ENCODE peak calls at places on chromosomes 11 and 22, in six cellular contexts. L is colonic mucosa; U is stimulated activated effector memory CD8-positive, alpha-beta T cell treated with anti-CD3 and anti-CD28 coated beads, Interleukin-12 subunit alpha, Interleukin-12 subunit beta, amount 100 ng/mL, for 72 hours; J is putamen; A is SK-N-SH; X is GM18507. H is an unnamed sample.

GRCh38 chr11:33060271-33060670 is 20.9 kb downstream of the TCP11L1 start:
- DNase-seq in L (no peak), J (no peak), X (no peak), U (no peak), A (no peak), H (no peak)

GRCh38 chr11:43992138-43992537 is 49.7 kb downstream of the C11orf96 start:
- DNase-seq in X (no peak), A (no peak), U (no peak), L (no peak), J (no peak), H (no peak)

GRCh38 chr11:133953999-133954398 is 2.8 kb downstream of the IGSF9B start:
- DNase-seq in A (no peak), J (no peak), X (no peak), U (no peak), L (no peak), H (no peak)

GRCh38 chr11:61739966-61740365 is 12.5 kb upstream of the MYRF start:
- DNase-seq in X (no peak), U (no peak), A (no peak), L (no peak), J (no peak), H (no peak)

GRCh38 chr11:32809313-32809712 is 14.9 kb upstream of the CCDC73 start:
- DNase-seq in L (peak; percentile 82), X (peak; percentile 35), A (peak; percentile 62), J (no peak), U (peak; percentile 25), H (peak; percentile 48)

GRCh38 chr11:34234086-34234740 is 123.6 kb downstream of the ABTB2 start:
- DNase-seq in J (no peak), U (peak; percentile 54), X (no peak), A (no peak), L (peak; percentile 86), H (no peak)

GRCh38 chr22:24023204-24023789 is 12.2 kb downstream of the CABIN1 start:
- DNase-seq in J (no peak), A (no peak), L (no peak), X (no peak), U (no peak), H (no peak)

GRCh38 chr22:49234459-49234858 is 593.2 kb downstream of the BRD1 start:
- DNase-seq in J (no peak), X (no peak), L (no peak), A (no peak), U (no peak), H (no peak)

GRCh38 chr11:108846009-108846408 is 181.1 kb downstream of the DDX10 start:
- DNase-seq in X (no peak), L (no peak), U (no peak), A (no peak), J (no peak), H (no peak)

GRCh38 chr11:108886608-108887007 is 221.7 kb downstream of the DDX10 start:
- DNase-seq in X (no peak), L (no peak), J (no peak), U (no peak), A (no peak), H (no peak)

GRCh38 chr11:11813288-11813962 is 28.3 kb upstream of the USP47 start:
- DNase-seq in L (no peak), X (no peak), U (no peak), A (no peak), J (no peak), H (peak; percentile 80)

GRCh38 chr11:127454856-127455255 is 454.3 kb upstream of the KIRREL3 start:
- DNase-seq in J (no peak), U (no peak), X (no peak), A (no peak), L (no peak), H (no peak)

GRCh38 chr11:78187366-78188011 is 937 bp downstream of the KCTD21 start:
- DNase-seq in U (no peak), X (peak; percentile 18), J (peak; percentile 48), A (no peak), L (no peak), H (no peak)

GRCh38 chr22:50524664-50525103 is 714 bp downstream of the SCO2 start:
- DNase-seq in A (no peak), L (peak; percentile 83), X (no peak), U (no peak), J (no peak), H (no peak)

GRCh38 chr11:73969091-73969490 is 13.6 kb downstream of the UCP2 start:
- DNase-seq in U (no peak), A (no peak), X (no peak), L (no peak), J (no peak), H (no peak)

GRCh38 chr11:19777342-19778102 is 64.9 kb downstream of the NAV2 start:
- DNase-seq in J (no peak), X (peak; percentile 40), L (peak; percentile 52), U (no peak), A (no peak), H (peak; percentile 82)

GRCh38 chr11:107040447-107041444 is 22.5 kb upstream of the GUCY1A2 start:
- DNase-seq in A (no peak), L (no peak), X (no peak), U (no peak), J (peak; percentile 58), H (no peak)

GRCh38 chr11:133943950-133944698 is 12.6 kb downstream of the IGSF9B start:
- DNase-seq in L (no peak), A (no peak), J (no peak), U (no peak), X (no peak), H (no peak)

GRCh38 chr22:46132830-46133587 is 17.3 kb upstream of the PPARA start:
- DNase-seq in U (no peak), L (no peak), J (no peak), A (no peak), X (no peak), H (no peak)